ENCODE peak calls at places on chromosomes 12 and 14, in five cellular contexts. O is endodermal cell, A is SK-N-SH, G is RWPE2, R is esophagus squamous epithelium. J is an unnamed sample.

GRCh38 chr12:101957251-101957650 is 79.9 kb downstream of the DRAM1 start:
- DNase-seq in O (no peak), A (no peak), G (no peak), R (no peak), J (no peak)

GRCh38 chr12:38053655-38054464 is 262.7 kb upstream of the ALG10B start:
- DNase-seq in O (peak; percentile 52), A (peak; percentile 60), G (no peak), R (no peak), J (peak; percentile 67)

GRCh38 chr12:9810721-9811120 is 16.6 kb upstream of the KLRF1 start:
- DNase-seq in O (no peak), A (no peak), G (no peak), R (no peak), J (no peak)

GRCh38 chr12:3200032-3200617 is 122.9 kb downstream of the TSPAN9 start:
- DNase-seq in O (peak; percentile 99), A (peak; percentile 94), G (no peak), R (no peak), J (peak; percentile 19)

GRCh38 chr14:60680511-60680910 is 31.2 kb upstream of the SIX1 start:
- DNase-seq in O (no peak), A (no peak), G (no peak), R (no peak), J (no peak)

GRCh38 chr12:94875525-94875924 is 128.0 kb downstream of the NDUFA12 start:
- DNase-seq in O (peak; percentile 74), A (peak; percentile 44), G (no peak), R (no peak), J (peak; percentile 15)

GRCh38 chr12:49331360-49332222 is 5.4 kb downstream of the C1QL4 start:
- DNase-seq in O (peak; percentile 92), A (peak; percentile 81), G (peak; percentile 53), R (no peak), J (peak; percentile 79)

GRCh38 chr12:115443351-115443938 is 759.5 kb upstream of the TBX3 start:
- DNase-seq in O (peak; percentile 21), A (no peak), G (no peak), R (no peak), J (no peak)

GRCh38 chr12:6946033-6946919 is 2.5 kb downstream of the C12orf57 start:
- DNase-seq in O (peak; percentile 100), A (peak; percentile 33), G (peak; percentile 98), R (no peak), J (peak; percentile 95)

GRCh38 chr12:96308881-96309280 is 91.4 kb downstream of the CDK17 start:
- DNase-seq in O (no peak), A (no peak), G (no peak), R (no peak), J (no peak)

GRCh38 chr12:126353604-126354003 is 1288.4 kb downstream of the AACS start:
- DNase-seq in O (no peak), A (no peak), G (peak; percentile 64), R (no peak), J (no peak)

GRCh38 chr12:91529829-91530228 is 347.2 kb upstream of the DCN start:
- DNase-seq in O (no peak), A (no peak), G (no peak), R (no peak), J (no peak)

GRCh38 chr12:17239874-17240273 is 633.9 kb upstream of the LMO3 start:
- DNase-seq in O (no peak), A (no peak), G (no peak), R (no peak), J (no peak)

GRCh38 chr14:61568572-61569011 is 126.7 kb upstream of the HIF1A start:
- DNase-seq in O (peak; percentile 87), A (no peak), G (no peak), R (peak; percentile 28), J (peak; percentile 84)

GRCh38 chr12:1282670-1283361 is 291.8 kb downstream of the ERC1 start:
- DNase-seq in O (no peak), A (no peak), G (no peak), R (no peak), J (no peak)

GRCh38 chr14:76876076-76876475 is 49.9 kb downstream of the LRRC74A start:
- DNase-seq in O (peak; percentile 89), A (peak; percentile 86), G (no peak), R (no peak), J (no peak)

GRCh38 chr12:116919247-116919671 is 8.5 kb downstream of the FBXW8 start:
- DNase-seq in O (no peak), A (no peak), G (no peak), R (no peak), J (no peak)

GRCh38 chr12:132622437-132623071 is 4.0 kb downstream of the P2RX2 start:
- DNase-seq in O (no peak), A (no peak), G (no peak), R (no peak), J (no peak)

GRCh38 chr12:19572920-19573558 is 133.7 kb downstream of the AEBP2 start:
- DNase-seq in O (peak; percentile 89), A (peak; percentile 15), G (no peak), R (no peak), J (peak; percentile 48)

GRCh38 chr14:104107611-104108569 is 22.4 kb downstream of the ASPG start:
- DNase-seq in O (peak; percentile 63), A (peak; percentile 54), G (peak; percentile 75), R (no peak), J (peak; percentile 61)

GRCh38 chr12:98803468-98804209 is 158.5 kb downstream of the APAF1 start:
- DNase-seq in O (peak; percentile 33), A (no peak), G (no peak), R (no peak), J (no peak)

GRCh38 chr12:78155546-78155945 is 324.9 kb downstream of the NAV3 start:
- DNase-seq in O (no peak), A (no peak), G (no peak), R (no peak), J (no peak)

GRCh38 chr14:61710853-61711817 is 15.8 kb downstream of the HIF1A start:
- DNase-seq in O (no peak), A (no peak), G (no peak), R (no peak), J (no peak)

GRCh38 chr12:71708658-71709057 is 22.8 kb downstream of the TMEM19 start:
- DNase-seq in O (no peak), A (no peak), G (no peak), R (no peak), J (no peak)

GRCh38 chr14:36738269-36738668 is 76.6 kb downstream of the PAX9 start:
- DNase-seq in O (no peak), A (no peak), G (no peak), R (no peak), J (no peak)

GRCh38 chr14:23483216-23483854 is 13.8 kb downstream of the NGDN start:
- DNase-seq in O (peak; percentile 90), A (peak; percentile 81), G (no peak), R (no peak), J (no peak)

GRCh38 chr12:103762473-103762872 is 78.6 kb downstream of the NT5DC3 start:
- DNase-seq in O (no peak), A (no peak), G (no peak), R (no peak), J (no peak)

GRCh38 chr12:105455250-105455649 is 124.8 kb downstream of the C12orf75 start:
- DNase-seq in O (no peak), A (no peak), G (no peak), R (no peak), J (no peak)

GRCh38 chr14:72916174-72916573 is 10.1 kb upstream of the DCAF4 start:
- DNase-seq in O (peak; percentile 21), A (no peak), G (no peak), R (no peak), J (no peak)

GRCh38 chr12:30026621-30027234 is 243.0 kb upstream of the TMTC1 start:
- DNase-seq in O (no peak), A (no peak), G (no peak), R (no peak), J (no peak)

GRCh38 chr14:95515523-95516517 is 630 bp downstream of the SYNE3 start:
- DNase-seq in O (peak; percentile 89), A (peak; percentile 87), G (no peak), R (no peak), J (peak; percentile 84)

GRCh38 chr14:71651228-71651627 is 281.0 kb upstream of the RGS6 start:
- DNase-seq in O (no peak), A (no peak), G (no peak), R (no peak), J (no peak)

GRCh38 chr12:125267114-125267513 is 201.9 kb downstream of the AACS start:
- DNase-seq in O (no peak), A (no peak), G (no peak), R (no peak), J (peak; percentile 9)

GRCh38 chr12:125259525-125259924 is 194.3 kb downstream of the AACS start:
- DNase-seq in O (no peak), A (no peak), G (no peak), R (no peak), J (no peak)

GRCh38 chr12:125263385-125263784 is 198.2 kb downstream of the AACS start:
- DNase-seq in O (peak; percentile 63), A (no peak), G (no peak), R (no peak), J (no peak)

GRCh38 chr12:125262866-125263265 is 197.6 kb downstream of the AACS start:
- DNase-seq in O (no peak), A (no peak), G (no peak), R (no peak), J (no peak)
- H3K4me1 ChIP-seq in O (no peaks in the 10 kb centered on the region), A (no peaks in the 10 kb centered on the region), G (no peaks in the 10 kb centered on the region), R (no peaks in the 10 kb centered on the region), J (no peaks in the 10 kb centered on the region)

GRCh38 chr14:99971929-99972747 is 93.1 kb upstream of the EVL start:
- DNase-seq in O (peak; percentile 68), A (peak; percentile 67), G (no peak), R (no peak), J (no peak)

GRCh38 chr14:99969673-99970322 is 95.4 kb upstream of the EVL start:
- DNase-seq in O (no peak), A (no peak), G (no peak), R (no peak), J (no peak)

GRCh38 chr14:99968931-99969330 is 96.3 kb upstream of the EVL start:
- DNase-seq in O (no peak), A (no peak), G (no peak), R (no peak), J (no peak)

GRCh38 chr14:99972748-99973466 is 92.3 kb upstream of the EVL start:
- DNase-seq in O (no peak), A (no peak), G (no peak), R (no peak), J (no peak)

GRCh38 chr14:99971087-99971928 is 93.9 kb upstream of the EVL start:
- DNase-seq in O (peak; percentile 95), A (peak; percentile 98), G (peak; percentile 88), R (no peak), J (peak; percentile 70)
- H3K4me3 ChIP-seq in O (peak overlapping the region; percentile 66), A (peak overlapping the region; percentile 80), G (peak overlapping the region; percentile 73), R (peak overlapping the region; percentile 91), J (peak overlapping the region; percentile 30)

GRCh38 chr12:14946856-14947255 is 8.5 kb upstream of the ERP27 start:
- DNase-seq in O (no peak), A (no peak), G (no peak), R (no peak), J (no peak)
- H3K36me3 ChIP-seq in O (no peaks in the 10 kb centered on the region), A (peaks cover 41% of the 10 kb centered on the region), G (peaks cover 16% of the 10 kb centered on the region), R (no peaks in the 10 kb centered on the region), J (no peaks in the 10 kb centered on the region)

DNA sequence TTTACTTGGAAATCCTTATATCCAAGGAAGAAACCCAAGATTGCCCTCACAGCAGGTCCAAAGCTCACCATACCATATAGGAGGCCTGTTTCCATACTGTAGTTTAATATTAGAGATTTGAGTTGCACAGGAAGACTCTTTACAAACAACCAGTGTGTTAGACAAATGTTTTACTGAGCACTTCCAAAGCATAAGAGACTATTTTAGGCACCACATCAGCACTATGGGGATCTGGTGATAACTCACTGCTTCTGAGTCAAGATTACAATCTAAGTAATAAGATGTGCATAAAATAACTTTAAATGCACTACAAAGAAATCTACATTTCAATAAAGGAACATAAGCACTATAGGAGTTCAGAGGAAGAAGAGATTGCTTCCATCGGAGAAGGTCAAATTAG is 71.4 kb downstream of the SPPL3 start:
- DNase-seq in O (no peak), A (no peak), G (no peak), R (no peak), J (no peak)
- H3K4me1 ChIP-seq in O (peaks cover 5% of the 10 kb centered on the region), A (no peaks in the 10 kb centered on the region), G (peaks cover 21% of the 10 kb centered on the region), R (peaks cover 22% of the 10 kb centered on the region), J (peaks cover 25% of the 10 kb centered on the region)

J was measured in mucosa of descending colon.